ENCODE peak calls at places on chromosomes 2 and 18, in nine cellular contexts. Z is uterus, M is A549, I is heart left ventricle, W is spleen, B is iPS DF 6.9, G is body of pancreas, J is neuronal stem cell, O is heart right ventricle. N is an unnamed sample. For H3K4me1, the result is how much of the 10 kb centered on the place peaks cover.

GRCh38 chr2:1804251-1804855 is 60.0 kb upstream of the PXDN start:
- DNase-seq in Z (no peak), J (no peak), M (no peak), W (peak), B (no peak), I (no peak), G (no peak), O (no peak), N (no peak)

GRCh38 chr2:168564641-168565040 is 108.6 kb downstream of the CERS6 start:
- DNase-seq in B (no peak), O (no peak), I (no peak), J (no peak), Z (no peak), W (no peak), G (no peak), M (no peak), N (no peak)

GRCh38 chr2:207692206-207693065 is 19.0 kb upstream of the CCNYL1 start:
- DNase-seq in M (peak), B (no peak), O (peak), J (peak), Z (no peak), G (peak), I (peak), W (no peak), N (peak)

GRCh38 chr2:224261316-224261715 is 140.6 kb downstream of the FAM124B start:
- DNase-seq in B (no peak), O (no peak), Z (no peak), I (no peak), G (no peak), J (no peak), W (no peak), M (no peak), N (no peak)

GRCh38 chr18:59180150-59180845 is 39.7 kb upstream of the GRP start:
- DNase-seq in B (no peak), G (no peak), Z (no peak), W (no peak), O (no peak), I (no peak), J (no peak), M (no peak), N (no peak)

GRCh38 chr18:74512321-74513053 is 16.3 kb downstream of the CNDP2 start:
- DNase-seq in W (peak), O (no peak), G (no peak), I (no peak), Z (no peak), B (no peak), J (no peak), M (no peak), N (peak)

GRCh38 chr18:7038330-7038846 is 79.2 kb downstream of the LAMA1 start:
- DNase-seq in M (peak), G (peak), O (peak), B (peak), Z (peak), J (peak), W (no peak), I (peak), N (peak)

GRCh38 chr2:221342388-221342787 is 229.7 kb downstream of the EPHA4 start:
- DNase-seq in M (no peak), I (no peak), B (no peak), W (no peak), O (no peak), G (no peak), J (no peak), Z (no peak), N (no peak)

GRCh38 chr18:77101410-77102245 is 31.0 kb downstream of the MBP start:
- DNase-seq in G (peak), B (no peak), J (no peak), I (peak), M (peak), Z (peak), O (peak), W (peak), N (peak)

GRCh38 chr2:175003875-175004729 is 1.1 kb downstream of the CHN1 start:
- DNase-seq in W (no peak), O (no peak), Z (no peak), M (peak), B (no peak), I (no peak), J (no peak), G (no peak), N (peak)

GRCh38 chr2:45974762-45975408 is 322.3 kb upstream of the EPAS1 start:
- DNase-seq in M (no peak), Z (no peak), B (no peak), G (no peak), W (no peak), O (no peak), I (no peak), J (no peak), N (no peak)

GRCh38 chr2:156896294-156896693 is 361.2 kb upstream of the GALNT5 start:
- DNase-seq in O (no peak), J (no peak), Z (no peak), W (no peak), B (no peak), I (no peak), G (no peak), M (no peak), N (no peak)

GRCh38 chr18:49178736-49179135 is 228.0 kb upstream of the SMAD7 start:
- DNase-seq in W (no peak), O (peak), J (no peak), B (no peak), M (peak), Z (no peak), G (peak), I (no peak), N (no peak)

GRCh38 chr2:156867201-156867600 is 390.3 kb upstream of the GALNT5 start:
- DNase-seq in B (no peak), G (no peak), J (no peak), I (no peak), W (no peak), Z (no peak), M (no peak), O (no peak), N (no peak)

GRCh38 chr2:232900811-232901701 is 31.0 kb downstream of the SNORC start:
- DNase-seq in I (no peak), G (no peak), M (no peak), O (no peak), B (no peak), J (no peak), W (no peak), Z (no peak), N (no peak)

GRCh38 chr2:171923206-171923605 is 945 bp downstream of the HAT1 start:
- DNase-seq in Z (no peak), B (no peak), G (peak), J (no peak), M (peak), O (no peak), W (no peak), I (no peak), N (peak)

GRCh38 chr2:39370101-39370500 is 67.0 kb downstream of the MAP4K3 start:
- DNase-seq in G (no peak), I (no peak), B (no peak), O (no peak), J (no peak), Z (no peak), M (no peak), W (no peak), N (no peak)

GRCh38 chr2:11784747-11785610 is 38.5 kb downstream of the LPIN1 start:
- DNase-seq in G (peak), M (peak), O (peak), J (peak), I (peak), B (peak), Z (peak), W (peak), N (peak)

GRCh38 chr2:143856973-143857372 is 662.9 kb downstream of the ZEB2 start:
- DNase-seq in M (no peak), Z (no peak), J (no peak), I (no peak), G (no peak), B (no peak), O (no peak), W (no peak), N (no peak)

GRCh38 chr18:63376493-63377053 is 9.6 kb upstream of the KDSR start:
- DNase-seq in M (no peak), B (no peak), W (no peak), Z (no peak), G (no peak), I (no peak), J (no peak), O (no peak), N (no peak)

GRCh38 chr2:69693059-69693458 is 48.9 kb upstream of the ANXA4 start:
- DNase-seq in G (no peak), J (no peak), O (no peak), M (no peak), B (no peak), I (no peak), Z (no peak), W (no peak), N (no peak)

GRCh38 chr2:58106896-58107295 is 60.3 kb downstream of the VRK2 start:
- DNase-seq in I (no peak), W (no peak), Z (no peak), O (no peak), J (no peak), M (no peak), G (no peak), B (no peak), N (no peak)

GRCh38 chr18:47748093-47748796 is 182.2 kb downstream of the SMAD2 start:
- DNase-seq in J (no peak), B (no peak), W (no peak), G (no peak), Z (no peak), M (no peak), I (no peak), O (no peak), N (peak)

GRCh38 chr2:101063753-101064502 is 61.8 kb downstream of the RPL31 start:
- DNase-seq in J (no peak), B (no peak), O (no peak), G (no peak), W (no peak), M (peak), I (no peak), Z (no peak), N (no peak)

GRCh38 chr18:74249181-74249968 is 42.4 kb downstream of the CYB5A start:
- DNase-seq in O (no peak), W (no peak), G (peak), Z (no peak), M (peak), B (no peak), J (no peak), I (no peak), N (no peak)

GRCh38 chr2:179186126-179186525 is 78.5 kb downstream of the SESTD1 start:
- DNase-seq in J (no peak), O (no peak), Z (no peak), I (no peak), B (no peak), W (no peak), G (no peak), M (no peak), N (no peak)

GRCh38 chr2:67871696-67872320 is 191.0 kb downstream of the C1D start:
- DNase-seq in B (no peak), I (no peak), M (no peak), O (no peak), Z (peak), G (no peak), J (no peak), W (no peak), N (no peak)

DNA sequence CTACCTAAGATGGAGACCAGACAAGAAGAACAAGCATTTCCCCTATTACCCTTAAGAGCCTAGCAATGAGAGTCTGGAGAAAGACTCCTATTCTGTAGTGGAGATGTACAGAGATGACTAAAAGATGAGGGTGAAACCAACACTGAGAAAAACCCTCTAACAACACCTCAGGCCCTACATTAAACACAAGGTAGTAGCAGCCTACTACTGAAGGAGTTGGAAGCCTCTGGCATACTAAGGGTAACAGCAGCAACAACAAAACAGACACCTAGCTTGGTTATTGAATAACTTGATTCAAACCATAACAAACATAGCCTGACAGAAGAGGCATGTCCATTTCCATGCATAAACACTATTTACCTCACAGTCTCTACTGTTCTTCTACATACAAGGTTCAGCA is 60.5 kb downstream of the UGP2 start:
- DNase-seq in I (no peak), O (no peak), Z (no peak), M (no peak), W (no peak), B (no peak), G (no peak), J (no peak), N (no peak)
- H3K4me1 ChIP-seq in I (under half), O (under half), Z (under half), M (under half), W (under half), B (under half), G (under half), J (under half), N (under half)

GRCh38 chr2:24463271-24463670 is 27.8 kb upstream of the NCOA1 start:
- DNase-seq in W (no peak), J (no peak), I (no peak), G (no peak), O (no peak), Z (no peak), M (no peak), B (no peak), N (no peak)

GRCh38 chr2:24457730-24458129 is 33.3 kb upstream of the NCOA1 start:
- DNase-seq in I (no peak), O (no peak), W (no peak), G (no peak), M (no peak), Z (no peak), B (no peak), J (no peak), N (no peak)

GRCh38 chr2:24456610-24457556 is 34.2 kb upstream of the NCOA1 start:
- DNase-seq in I (peak), M (peak), G (peak), O (peak), Z (peak), J (no peak), W (no peak), B (no peak), N (peak)

GRCh38 chr2:24461685-24462084 is 29.4 kb upstream of the NCOA1 start:
- DNase-seq in I (no peak), G (no peak), W (no peak), Z (no peak), B (no peak), J (no peak), M (no peak), O (no peak), N (no peak)

GRCh38 chr2:24459224-24459799 is 31.7 kb upstream of the NCOA1 start:
- DNase-seq in O (no peak), B (no peak), W (no peak), I (no peak), M (no peak), G (no peak), J (no peak), Z (no peak), N (peak)
- H3K27ac ChIP-seq in O (no peak), B (no peak), W (no peak), I (no peak), M (no peak), G (no peak), J (no peak), Z (no peak), N (no peak)

DNA sequence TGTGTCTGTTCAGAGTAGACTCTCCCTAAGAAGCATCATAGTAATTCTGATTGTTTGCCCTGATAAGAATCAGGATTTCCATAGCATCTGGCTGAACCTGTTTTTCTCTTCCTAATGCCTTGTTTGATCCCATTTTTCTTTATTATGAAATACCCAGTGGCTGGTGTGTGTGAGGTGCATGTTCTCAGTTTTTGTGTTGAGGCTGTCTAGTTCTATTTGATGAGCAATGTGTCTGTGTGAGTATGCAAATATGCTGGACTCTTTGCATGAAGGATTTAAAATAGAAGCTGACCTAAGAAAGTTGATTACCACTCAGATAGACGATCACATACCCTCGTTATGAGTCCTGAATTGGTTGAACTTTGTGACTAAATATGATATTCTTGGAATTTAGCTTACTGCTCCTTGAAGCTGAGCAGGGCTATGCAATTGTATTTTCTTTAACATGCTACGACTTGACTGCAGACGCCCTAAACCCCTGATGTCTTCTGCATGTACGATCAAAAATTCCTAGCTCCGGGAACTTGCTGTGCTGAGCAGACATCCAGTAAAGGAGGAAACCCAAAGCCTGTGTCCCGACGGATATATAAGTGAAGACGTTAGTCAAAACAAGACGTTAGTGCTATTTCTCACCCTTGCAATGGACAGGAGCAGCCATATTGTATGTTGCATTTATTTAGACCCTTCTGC is 51.3 kb downstream of the SETBP1 start:
- DNase-seq in J (no peak), G (no peak), M (no peak), O (no peak), I (no peak), W (no peak), B (no peak), Z (no peak), N (no peak)
- H3K4me1 ChIP-seq in J (under half), G (under half), M (under half), O (under half), I (under half), W (half or more), B (under half), Z (under half), N (under half)

DNA sequence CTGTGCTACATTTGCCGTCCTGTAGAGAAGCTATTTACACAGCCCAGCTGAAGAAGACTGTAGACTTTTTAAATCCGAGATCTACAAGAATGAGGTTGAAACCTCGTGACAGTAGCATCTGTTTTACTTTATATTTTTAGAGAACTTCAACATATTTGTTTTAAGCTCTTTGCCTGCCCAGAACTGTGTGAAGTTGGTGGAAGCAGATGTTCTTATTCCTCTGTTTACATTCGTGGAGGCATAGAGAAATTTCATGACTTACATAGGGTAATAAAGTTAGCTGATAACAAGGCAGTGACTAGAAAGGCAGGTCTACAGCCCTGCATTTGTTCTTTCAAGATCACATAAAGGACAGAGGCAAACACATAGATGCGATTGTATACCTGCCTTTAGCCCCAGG is 47.0 kb upstream of the MAP3K20 start:
- DNase-seq in M (no peak), W (no peak), Z (no peak), B (no peak), O (no peak), G (no peak), J (no peak), I (no peak), N (no peak)
- H3K27ac ChIP-seq in M (peak), W (no peak), Z (peak), B (no peak), O (peak), G (no peak), J (no peak), I (peak), N (peak)

DNA sequence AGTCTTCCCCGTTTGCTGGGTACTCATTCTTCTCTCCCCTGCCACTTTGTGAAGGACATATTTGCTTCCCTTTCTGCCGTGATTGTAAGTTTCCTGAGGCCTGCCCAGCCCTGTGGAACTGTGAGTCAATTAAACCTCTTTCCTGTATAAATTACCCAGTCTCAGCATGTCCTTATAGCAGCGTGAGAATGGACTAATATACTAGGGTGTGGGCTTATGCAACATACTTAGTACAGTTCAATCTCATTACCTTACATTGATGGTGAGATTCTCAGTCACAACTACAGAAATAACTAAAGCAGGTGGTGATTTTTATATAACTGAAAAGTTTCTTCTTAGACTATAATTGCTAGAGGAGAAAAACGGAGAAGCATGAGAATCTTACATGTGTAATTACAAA is 237.9 kb upstream of the MMADHC start:
- DNase-seq in B (no peak), I (no peak), M (no peak), J (no peak), O (no peak), W (no peak), Z (no peak), G (no peak), N (no peak)
- H3K4me1 ChIP-seq in B (under half), I (under half), M (under half), J (under half), O (under half), W (under half), Z (under half), G (under half), N (under half)

DNA sequence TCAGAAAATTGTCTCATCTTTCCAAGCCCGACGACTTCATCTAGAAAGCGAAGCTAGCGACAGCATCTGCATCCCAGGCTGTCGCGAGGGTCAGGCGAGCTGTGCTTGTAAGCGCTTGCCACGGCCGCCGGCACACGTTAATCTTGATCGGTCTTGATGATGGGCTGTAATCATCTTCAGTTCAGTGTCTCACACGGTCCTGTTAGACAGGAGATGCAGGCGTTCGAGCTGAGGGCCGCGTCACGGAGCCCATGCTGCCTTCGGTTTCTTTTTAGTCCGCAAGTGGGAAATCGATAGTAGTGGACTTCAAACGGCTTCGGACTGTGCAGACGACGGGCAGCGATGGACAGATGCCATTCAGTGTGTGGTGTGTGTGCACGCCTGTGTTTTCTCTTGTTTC is 43.6 kb downstream of the ADI1 start:
- DNase-seq in J (no peak), M (no peak), B (no peak), G (no peak), W (peak), Z (no peak), I (no peak), O (no peak), N (peak)
- H3K27ac ChIP-seq in J (peak), M (no peak), B (no peak), G (no peak), W (no peak), Z (no peak), I (no peak), O (no peak), N (no peak)

DNA sequence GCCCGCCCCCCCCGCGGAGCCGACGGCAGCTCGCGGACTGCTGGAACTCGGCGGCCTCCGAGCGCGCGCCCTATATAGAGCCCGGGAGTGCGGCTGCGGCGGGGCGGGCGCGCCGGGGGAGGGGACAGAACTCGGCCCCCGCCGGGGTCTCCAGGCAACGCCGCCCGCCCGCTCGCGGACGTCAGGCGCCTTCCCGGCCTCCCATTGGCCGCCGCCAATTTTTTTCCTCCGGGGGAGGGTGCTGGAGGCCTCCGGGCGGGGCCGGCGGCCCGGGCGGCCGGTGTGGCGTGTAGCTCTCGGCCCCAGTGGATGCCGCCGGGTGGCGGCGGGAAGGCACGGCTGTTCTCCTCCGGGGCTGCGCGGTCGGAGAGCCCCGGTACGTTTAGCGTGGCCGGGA is at the start of gene ZFP36L2:
- DNase-seq in J (peak), O (peak), B (no peak), Z (peak), M (peak), W (peak), G (peak), I (peak), N (peak)
- H3K4me1 ChIP-seq in J (under half), O (under half), B (under half), Z (under half), M (under half), W (half or more), G (under half), I (half or more), N (under half)

N was measured in right cardiac atrium.